ENCODE peak calls at places on chromosomes 1 and 21, in nine cellular contexts. D is left lung; R is CD8-positive, alpha-beta T cell; T is stomach; W is left ventricle myocardium inferior; G is IMR-90; X is prostate gland; P is heart right ventricle; L is Peyer's patch. M is an unnamed sample.

GRCh38 chr1:29824478-29825273 is 588.4 kb downstream of the PTPRU start:
- DNase-seq in R (no peak), X (no peak), L (no peak), T (peak; percentile 11), W (no peak), P (no peak), G (no peak), D (no peak), M (no peak)

GRCh38 chr1:170126691-170127090 is 19.1 kb upstream of the NTMT2 start:
- DNase-seq in G (peak; percentile 95), T (no peak), W (no peak), D (no peak), P (no peak), X (no peak), R (no peak), L (no peak), M (no peak)

GRCh38 chr1:113320272-113320671 is 70.0 kb upstream of the MAGI3 start:
- DNase-seq in L (no peak), D (no peak), T (no peak), P (no peak), X (no peak), R (no peak), G (no peak), W (no peak), M (no peak)

GRCh38 chr21:8989261-8989882 is 1532.0 kb upstream of the TPTE start:
- DNase-seq in X (no peak), P (no peak), L (no peak), T (no peak), W (no peak), G (no peak), R (no peak), D (no peak), M (no peak)

GRCh38 chr1:31521761-31522555 is 54.4 kb upstream of the TINAGL1 start:
- DNase-seq in W (no peak), D (no peak), X (no peak), T (no peak), P (no peak), G (no peak), L (no peak), R (no peak), M (no peak)

GRCh38 chr1:176208034-176208433 is 948 bp upstream of the COP1 start:
- DNase-seq in D (no peak), P (no peak), L (no peak), X (no peak), R (no peak), T (no peak), W (no peak), G (no peak), M (no peak)

GRCh38 chr1:240122639-240123604 is 31.2 kb downstream of the FMN2 start:
- DNase-seq in X (no peak), L (no peak), R (no peak), W (no peak), T (no peak), P (no peak), G (no peak), D (peak; percentile 70), M (no peak)

GRCh38 chr1:117615474-117615873 is 9.6 kb downstream of the TENT5C start:
- DNase-seq in W (no peak), L (peak; percentile 62), X (no peak), P (no peak), D (no peak), G (no peak), T (no peak), R (peak; percentile 54), M (no peak)

GRCh38 chr1:190679444-190679843 is 201.8 kb upstream of the BRINP3 start:
- DNase-seq in G (no peak), R (no peak), T (no peak), P (no peak), L (no peak), D (no peak), W (no peak), X (no peak), M (no peak)

GRCh38 chr1:175481126-175482071 is 262.0 kb downstream of the TNR start:
- DNase-seq in T (no peak), D (no peak), G (peak; percentile 16), L (no peak), R (no peak), W (no peak), X (no peak), P (no peak), M (no peak)

GRCh38 chr1:245585252-245585959 is 430.6 kb downstream of the KIF26B start:
- DNase-seq in R (no peak), D (no peak), X (no peak), L (no peak), T (no peak), W (no peak), G (peak; percentile 84), P (no peak), M (no peak)

GRCh38 chr1:83631836-83632235 is 367.1 kb downstream of the TTLL7 start:
- DNase-seq in X (no peak), G (no peak), D (no peak), W (no peak), R (no peak), L (no peak), T (no peak), P (no peak), M (no peak)

GRCh38 chr1:50080904-50081586 is 27.7 kb upstream of the ELAVL4 start:
- DNase-seq in P (no peak), T (no peak), W (no peak), G (no peak), D (no peak), X (no peak), L (no peak), R (no peak), M (no peak)

GRCh38 chr1:58152709-58153108 is 393.8 kb downstream of the OMA1 start:
- DNase-seq in L (no peak), D (no peak), W (no peak), R (no peak), T (no peak), G (no peak), P (no peak), X (no peak), M (no peak)

GRCh38 chr1:220880367-220880680 is 1.1 kb downstream of the HLX start:
- DNase-seq in P (no peak), W (no peak), L (no peak), R (no peak), D (no peak), G (no peak), T (no peak), X (no peak), M (peak; percentile 32)
- H3K27ac ChIP-seq in P (peak overlapping the region; percentile 98), W (peak overlapping the region; percentile 99), L (peak overlapping the region; percentile 92), R (no peak overlapping the region), D (peak overlapping the region; percentile 97), G (peak overlapping the region; percentile 83), T (peak overlapping the region; percentile 92), X (peak overlapping the region; percentile 72), M (peak overlapping the region; percentile 99)

GRCh38 chr1:64856564-64856963 is 109.8 kb downstream of the JAK1 start:
- DNase-seq in R (no peak), L (no peak), W (peak; percentile 33), D (peak; percentile 54), X (peak; percentile 21), T (no peak), G (peak; percentile 15), P (no peak), M (peak; percentile 73)

GRCh38 chr1:64865105-64865757 is 101.1 kb downstream of the JAK1 start:
- DNase-seq in D (no peak), L (no peak), G (no peak), X (no peak), W (no peak), R (no peak), P (no peak), T (no peak), M (no peak)

GRCh38 chr1:64864018-64864945 is 102.1 kb downstream of the JAK1 start:
- DNase-seq in L (peak; percentile 92), G (no peak), W (peak; percentile 65), R (peak; percentile 68), X (peak; percentile 16), D (peak; percentile 86), T (peak; percentile 61), P (peak; percentile 71), M (peak; percentile 88)

GRCh38 chr1:64857347-64857746 is 109.0 kb downstream of the JAK1 start:
- DNase-seq in D (no peak), T (no peak), P (no peak), W (no peak), X (no peak), L (no peak), G (no peak), R (no peak), M (no peak)

GRCh38 chr1:64861611-64862010 is 104.7 kb downstream of the JAK1 start:
- DNase-seq in L (peak; percentile 61), P (no peak), T (peak; percentile 35), D (peak; percentile 43), G (peak; percentile 17), W (no peak), R (no peak), X (no peak), M (no peak)
- TF ChIP-seq CTCF in L (no peak), P (peak; percentile 55), T (peak; percentile 35), D (no peak), G (peak; percentile 38), W (peak; percentile 54), R (no peak), X (no peak), M (peak; percentile 19)

GRCh38 chr1:1170891-1171550 is 2.7 kb upstream of the TTLL10 start:
- DNase-seq in T (no peak), L (peak; percentile 45), D (no peak), P (no peak), W (no peak), R (no peak), G (no peak), X (no peak), M (peak; percentile 39)
- H3K4me1 ChIP-seq in T (peaks cover 58% of the 10 kb centered on the region), L (no peaks in the 10 kb centered on the region), D (no peaks in the 10 kb centered on the region), P (no peaks in the 10 kb centered on the region), W (peaks cover 7% of the 10 kb centered on the region), R (peaks cover 41% of the 10 kb centered on the region), G (no peaks in the 10 kb centered on the region), X (peaks cover 10% of the 10 kb centered on the region), M (no peaks in the 10 kb centered on the region)

GRCh38 chr21:44714905-44715304 is 3.5 kb upstream of the TSPEAR start:
- DNase-seq in W (no peak), P (no peak), X (no peak), D (no peak), R (no peak), G (no peak), L (peak; percentile 13), T (peak; percentile 13), M (no peak)

GRCh38 chr21:44720170-44720569 is 8.8 kb upstream of the TSPEAR start:
- DNase-seq in D (no peak), L (no peak), P (no peak), T (no peak), R (no peak), W (no peak), X (no peak), G (no peak), M (no peak)

GRCh38 chr21:44722701-44723100 is 11.3 kb upstream of the TSPEAR start:
- DNase-seq in W (no peak), G (no peak), L (no peak), T (no peak), R (no peak), X (no peak), D (no peak), P (no peak), M (peak; percentile 26)

GRCh38 chr21:44713846-44714245 is 2.5 kb upstream of the TSPEAR start:
- DNase-seq in G (no peak), R (no peak), L (peak; percentile 42), W (no peak), T (peak; percentile 8), X (no peak), D (no peak), P (no peak), M (no peak)

DNA sequence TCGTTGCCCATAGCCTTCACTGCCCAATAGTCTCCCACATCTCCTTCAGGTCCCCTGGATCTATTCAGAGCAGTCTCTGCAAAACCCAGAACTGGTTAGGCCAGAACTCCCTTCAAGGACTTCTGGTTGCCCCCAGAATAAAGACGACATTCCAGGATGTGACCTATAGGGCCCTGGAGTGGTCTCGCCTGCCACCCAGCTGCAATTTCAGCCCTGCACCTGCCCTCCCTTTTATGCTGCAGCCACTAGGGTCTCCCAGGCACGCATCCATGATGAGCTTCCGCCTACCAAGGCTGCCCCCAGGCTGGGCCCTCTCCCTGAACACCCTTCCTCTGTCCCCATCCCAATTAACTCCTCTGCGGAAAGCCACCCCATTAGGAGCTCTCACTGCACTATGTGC is 7.2 kb upstream of the TSPEAR start:
- DNase-seq in P (no peak), T (no peak), L (peak; percentile 10), W (no peak), X (no peak), G (no peak), D (no peak), R (no peak), M (no peak)
- H3K27ac ChIP-seq in P (no peak overlapping the region), T (no peak overlapping the region), L (no peak overlapping the region), W (no peak overlapping the region), X (no peak overlapping the region), G (no peak overlapping the region), D (no peak overlapping the region), R (no peak overlapping the region), M (no peak overlapping the region)